ENCODE peak calls at places on chromosomes 2 and 18, in four cellular contexts. G is CD8-positive, alpha-beta T cell; Z is bronchial epithelial cell; W is Right ventricle myocardium inferior. E is an unnamed sample.

GRCh38 chr2:45778720-45779171 is 127.3 kb downstream of the PRKCE start:
- DNase-seq in G (peak), Z (peak), W (no peak), E (peak)

GRCh38 chr18:374735-375168 is 106.9 kb upstream of the THOC1 start:
- DNase-seq in G (no peak), Z (no peak), W (no peak), E (no peak)

GRCh38 chr2:241354668-241355658 is 1.1 kb upstream of the FARP2 start:
- DNase-seq in G (peak), Z (peak), W (peak), E (peak)

GRCh38 chr2:216205486-216205885 is 96.3 kb downstream of the XRCC5 start:
- DNase-seq in G (no peak), Z (no peak), W (no peak), E (no peak)

GRCh38 chr2:158998486-158999248 is 30.2 kb downstream of the TANC1 start:
- DNase-seq in G (no peak), Z (no peak), W (no peak), E (no peak)

GRCh38 chr2:121285077-121285449 is at the start of gene TFCP2L1:
- DNase-seq in G (no peak), Z (peak), W (no peak), E (no peak)

GRCh38 chr18:47184419-47185050 is 8.4 kb upstream of the IER3IP1 start:
- DNase-seq in G (no peak), Z (peak), W (no peak), E (no peak)

GRCh38 chr2:7857904-7858303 is 824.0 kb upstream of the ID2 start:
- DNase-seq in G (no peak), Z (peak), W (no peak), E (no peak)

GRCh38 chr18:64966667-64967066 is 784.1 kb upstream of the CDH7 start:
- DNase-seq in G (no peak), Z (peak), W (no peak), E (peak)

GRCh38 chr2:23561088-23561487 is 176.1 kb downstream of the KLHL29 start:
- DNase-seq in G (no peak), Z (no peak), W (no peak), E (peak)

GRCh38 chr2:213848631-213849030 is 562.2 kb upstream of the VWC2L start:
- DNase-seq in G (no peak), Z (peak), W (no peak), E (no peak)

GRCh38 chr2:210363261-210363660 is 48.3 kb upstream of the MYL1 start:
- DNase-seq in G (no peak), Z (peak), W (no peak), E (no peak)

GRCh38 chr2:215930505-215931233 is 82.7 kb downstream of the MREG start:
- DNase-seq in G (no peak), Z (peak), W (no peak), E (no peak)

GRCh38 chr18:74137920-74138538 is 9.6 kb downstream of the FBXO15 start:
- DNase-seq in G (no peak), Z (no peak), W (no peak), E (no peak)

GRCh38 chr18:23837591-23837990 is 148.3 kb downstream of the LAMA3 start:
- DNase-seq in G (no peak), Z (peak), W (no peak), E (peak)

GRCh38 chr2:98807221-98807620 is 76.3 kb upstream of the MGAT4A start:
- DNase-seq in G (no peak), Z (peak), W (no peak), E (no peak)

GRCh38 chr2:95181774-95182173 is 16.2 kb downstream of the ZNF2 start:
- DNase-seq in G (no peak), Z (no peak), W (no peak), E (no peak)

GRCh38 chr2:241576293-241576654 is 17.7 kb downstream of the BOK start:
- DNase-seq in G (no peak), Z (no peak), W (no peak), E (no peak)

GRCh38 chr2:162029287-162029901 is 44.6 kb downstream of the DPP4 start:
- DNase-seq in G (no peak), Z (peak), W (peak), E (no peak)

GRCh38 chr2:239160226-239161143 is 240.3 kb downstream of the HDAC4 start:
- DNase-seq in G (no peak), Z (no peak), W (no peak), E (no peak)

GRCh38 chr2:217934321-217935131 is 68.3 kb downstream of the TNS1 start:
- DNase-seq in G (no peak), Z (peak), W (peak), E (peak)

GRCh38 chr2:235595420-235596010 is 101.7 kb downstream of the AGAP1 start:
- DNase-seq in G (peak), Z (peak), W (no peak), E (peak)

GRCh38 chr2:65366595-65367125 is 65.7 kb downstream of the SPRED2 start:
- DNase-seq in G (no peak), Z (peak), W (no peak), E (no peak)

GRCh38 chr2:15313657-15314056 is 247.5 kb downstream of the NBAS start:
- DNase-seq in G (no peak), Z (peak), W (no peak), E (no peak)

GRCh38 chr18:61582205-61582710 is 249.0 kb downstream of the CDH20 start:
- DNase-seq in G (no peak), Z (no peak), W (peak), E (peak)

GRCh38 chr18:76658627-76659026 is 163.6 kb upstream of the ZNF516 start:
- DNase-seq in G (no peak), Z (no peak), W (no peak), E (no peak)

GRCh38 chr18:5150888-5151287 is 46.2 kb downstream of the AKAIN1 start:
- DNase-seq in G (no peak), Z (no peak), W (no peak), E (no peak)

GRCh38 chr18:31430554-31430953 is 17.0 kb upstream of the DSG3 start:
- DNase-seq in G (no peak), Z (no peak), W (no peak), E (no peak)

GRCh38 chr2:122583159-122583917 is 827.9 kb downstream of the TSN start:
- DNase-seq in G (no peak), Z (no peak), W (no peak), E (no peak)

GRCh38 chr2:120741514-120742448 is 6.1 kb downstream of the GLI2 start:
- DNase-seq in G (no peak), Z (no peak), W (no peak), E (peak)

GRCh38 chr2:218679119-218679518 is 7.2 kb downstream of the STK36 start:
- DNase-seq in G (no peak), Z (peak), W (no peak), E (no peak)

GRCh38 chr2:217773539-217773938 is 229.3 kb downstream of the TNS1 start:
- DNase-seq in G (no peak), Z (no peak), W (no peak), E (no peak)

GRCh38 chr2:145199052-145199451 is 679.1 kb upstream of the ZEB2 start:
- DNase-seq in G (no peak), Z (no peak), W (no peak), E (no peak)

GRCh38 chr2:100813527-100813926 is 6.4 kb upstream of the NPAS2 start:
- DNase-seq in G (no peak), Z (peak), W (no peak), E (no peak)

GRCh38 chr18:36078751-36079529 is 11.6 kb upstream of the RPRD1A start:
- DNase-seq in G (no peak), Z (no peak), W (no peak), E (no peak)

GRCh38 chr2:220510668-220511067 is 883.2 kb downstream of the SLC4A3 start:
- DNase-seq in G (no peak), Z (no peak), W (no peak), E (no peak)

GRCh38 chr18:5073026-5073944 is 123.8 kb downstream of the AKAIN1 start:
- DNase-seq in G (no peak), Z (peak), W (no peak), E (no peak)

GRCh38 chr2:23420091-23420839 is 35.3 kb downstream of the KLHL29 start:
- DNase-seq in G (no peak), Z (no peak), W (no peak), E (no peak)